ENCODE peak calls at places on chromosome 18, in five cellular contexts. One of them, this sample, is unnamed.

GRCh38 chr18:33577688-33578370 is at the start of gene ASXL3:
- DNase-seq in tibial artery: peak
- DNase-seq in PC-3: no peak
- DNase-seq in sigmoid colon: peak
- DNase-seq in ovary: peak
- DNase-seq in this sample: peak

GRCh38 chr18:69215151-69215550 is 185.5 kb upstream of the DOK6 start:
- DNase-seq in tibial artery: no peak
- DNase-seq in PC-3: no peak
- DNase-seq in sigmoid colon: no peak
- DNase-seq in ovary: no peak
- DNase-seq in this sample: no peak

GRCh38 chr18:72866901-72867701 is 686 bp downstream of the NETO1 start:
- DNase-seq in tibial artery: no peak
- DNase-seq in PC-3: no peak
- DNase-seq in sigmoid colon: no peak
- DNase-seq in ovary: no peak
- DNase-seq in this sample: peak

GRCh38 chr18:24584205-24584604 is 123.8 kb downstream of the HRH4 start:
- DNase-seq in tibial artery: no peak
- DNase-seq in PC-3: no peak
- DNase-seq in sigmoid colon: no peak
- DNase-seq in ovary: no peak
- DNase-seq in this sample: no peak

GRCh38 chr18:79480171-79480981 is 84.6 kb downstream of the NFATC1 start:
- DNase-seq in tibial artery: no peak
- DNase-seq in PC-3: no peak
- DNase-seq in sigmoid colon: peak
- DNase-seq in ovary: peak
- DNase-seq in this sample: no peak

GRCh38 chr18:2111456-2111855 is 459.8 kb downstream of the METTL4 start:
- DNase-seq in tibial artery: no peak
- DNase-seq in PC-3: peak
- DNase-seq in sigmoid colon: no peak
- DNase-seq in ovary: no peak
- DNase-seq in this sample: no peak

GRCh38 chr18:35974181-35974580 is 1.7 kb downstream of the RMP24 start:
- DNase-seq in tibial artery: no peak
- DNase-seq in PC-3: no peak
- DNase-seq in sigmoid colon: no peak
- DNase-seq in ovary: no peak
- DNase-seq in this sample: no peak

GRCh38 chr18:51098082-51098481 is 68.1 kb downstream of the SMAD4 start:
- DNase-seq in tibial artery: no peak
- DNase-seq in PC-3: no peak
- DNase-seq in sigmoid colon: no peak
- DNase-seq in ovary: no peak
- DNase-seq in this sample: no peak

GRCh38 chr18:68627812-68628211 is 87.1 kb downstream of the TMX3 start:
- DNase-seq in tibial artery: no peak
- DNase-seq in PC-3: no peak
- DNase-seq in sigmoid colon: no peak
- DNase-seq in ovary: no peak
- DNase-seq in this sample: no peak

GRCh38 chr18:63320690-63321265 is 1.2 kb upstream of the BCL2 start:
- DNase-seq in tibial artery: peak
- DNase-seq in PC-3: peak
- DNase-seq in sigmoid colon: peak
- DNase-seq in ovary: peak
- DNase-seq in this sample: no peak

GRCh38 chr18:79944126-79944731 is 7.2 kb downstream of the SLC66A2 start:
- DNase-seq in tibial artery: no peak
- DNase-seq in PC-3: no peak
- DNase-seq in sigmoid colon: peak
- DNase-seq in ovary: peak
- DNase-seq in this sample: peak

GRCh38 chr18:32730068-32730467 is 42.8 kb downstream of the KLHL14 start:
- DNase-seq in tibial artery: no peak
- DNase-seq in PC-3: no peak
- DNase-seq in sigmoid colon: no peak
- DNase-seq in ovary: no peak
- DNase-seq in this sample: no peak

GRCh38 chr18:42114310-42114943 is 159.4 kb downstream of the PIK3C3 start:
- DNase-seq in tibial artery: peak
- DNase-seq in PC-3: peak
- DNase-seq in sigmoid colon: peak
- DNase-seq in ovary: peak
- DNase-seq in this sample: peak

GRCh38 chr18:77033575-77033974 is 99.0 kb downstream of the MBP start:
- DNase-seq in tibial artery: no peak
- DNase-seq in PC-3: no peak
- DNase-seq in sigmoid colon: no peak
- DNase-seq in ovary: no peak
- DNase-seq in this sample: no peak

GRCh38 chr18:36321636-36322407 is 24.3 kb downstream of the FHOD3 start:
- DNase-seq in tibial artery: no peak
- DNase-seq in PC-3: peak
- DNase-seq in sigmoid colon: no peak
- DNase-seq in ovary: no peak
- DNase-seq in this sample: no peak

GRCh38 chr18:58190842-58191530 is 147.0 kb downstream of the NEDD4L start:
- DNase-seq in tibial artery: no peak
- DNase-seq in PC-3: peak
- DNase-seq in sigmoid colon: no peak
- DNase-seq in ovary: no peak
- DNase-seq in this sample: no peak

GRCh38 chr18:41545091-41545888 is 409.7 kb upstream of the PIK3C3 start:
- DNase-seq in tibial artery: no peak
- DNase-seq in PC-3: peak
- DNase-seq in sigmoid colon: no peak
- DNase-seq in ovary: no peak
- DNase-seq in this sample: no peak

GRCh38 chr18:58542426-58543159 is 86.3 kb downstream of the ALPK2 start:
- DNase-seq in tibial artery: no peak
- DNase-seq in PC-3: no peak
- DNase-seq in sigmoid colon: no peak
- DNase-seq in ovary: no peak
- DNase-seq in this sample: no peak

GRCh38 chr18:22040527-22040926 is 128.9 kb upstream of the GATA6 start:
- DNase-seq in tibial artery: no peak
- DNase-seq in PC-3: no peak
- DNase-seq in sigmoid colon: no peak
- DNase-seq in ovary: no peak
- DNase-seq in this sample: no peak

GRCh38 chr18:58541789-58542425 is 87.0 kb downstream of the ALPK2 start:
- DNase-seq in tibial artery: no peak
- DNase-seq in PC-3: peak
- DNase-seq in sigmoid colon: no peak
- DNase-seq in ovary: no peak
- DNase-seq in this sample: no peak

GRCh38 chr18:8254664-8255063 is 354.6 kb upstream of the RAB12 start:
- DNase-seq in tibial artery: no peak
- DNase-seq in PC-3: no peak
- DNase-seq in sigmoid colon: no peak
- DNase-seq in ovary: no peak
- DNase-seq in this sample: no peak

GRCh38 chr18:44851806-44852205 is 171.1 kb downstream of the SETBP1 start:
- DNase-seq in tibial artery: no peak
- DNase-seq in PC-3: no peak
- DNase-seq in sigmoid colon: no peak
- DNase-seq in ovary: no peak
- DNase-seq in this sample: no peak

GRCh38 chr18:10419420-10420103 is 34.9 kb upstream of the APCDD1 start:
- DNase-seq in tibial artery: no peak
- DNase-seq in PC-3: no peak
- DNase-seq in sigmoid colon: no peak
- DNase-seq in ovary: no peak
- DNase-seq in this sample: no peak

GRCh38 chr18:41579185-41579584 is 375.8 kb upstream of the PIK3C3 start:
- DNase-seq in tibial artery: no peak
- DNase-seq in PC-3: no peak
- DNase-seq in sigmoid colon: no peak
- DNase-seq in ovary: no peak
- DNase-seq in this sample: no peak

GRCh38 chr18:5305835-5306234 is 10.3 kb upstream of the ZBTB14 start:
- DNase-seq in tibial artery: no peak
- DNase-seq in PC-3: no peak
- DNase-seq in sigmoid colon: no peak
- DNase-seq in ovary: no peak
- DNase-seq in this sample: no peak

GRCh38 chr18:45951021-45951714 is 16.0 kb downstream of the EPG5 start:
- DNase-seq in tibial artery: peak
- DNase-seq in PC-3: peak
- DNase-seq in sigmoid colon: no peak
- DNase-seq in ovary: no peak
- DNase-seq in this sample: no peak

GRCh38 chr18:67302043-67302442 is 214.5 kb downstream of the DSEL start:
- DNase-seq in tibial artery: no peak
- DNase-seq in PC-3: peak
- DNase-seq in sigmoid colon: no peak
- DNase-seq in ovary: no peak
- DNase-seq in this sample: no peak
- H3K4me3 ChIP-seq in tibial artery: no peak
- H3K4me3 ChIP-seq in PC-3: no peak
- H3K4me3 ChIP-seq in sigmoid colon: no peak
- H3K4me3 ChIP-seq in ovary: no peak
- H3K4me3 ChIP-seq in this sample: no peak

GRCh38 chr18:54151376-54151775 is 73.1 kb downstream of the MBD2 start:
- DNase-seq in tibial artery: no peak
- DNase-seq in PC-3: peak
- DNase-seq in sigmoid colon: no peak
- DNase-seq in ovary: no peak
- DNase-seq in this sample: no peak
- H3K27ac ChIP-seq in tibial artery: no peak
- H3K27ac ChIP-seq in PC-3: peak
- H3K27ac ChIP-seq in sigmoid colon: no peak
- H3K27ac ChIP-seq in ovary: no peak
- H3K27ac ChIP-seq in this sample: no peak

GRCh38 chr18:47172476-47172875 is 3.7 kb downstream of the IER3IP1 start:
- DNase-seq in tibial artery: no peak
- DNase-seq in PC-3: no peak
- DNase-seq in sigmoid colon: no peak
- DNase-seq in ovary: no peak
- DNase-seq in this sample: no peak

GRCh38 chr18:47175283-47175894 is 775 bp downstream of the IER3IP1 start:
- DNase-seq in tibial artery: peak
- DNase-seq in PC-3: no peak
- DNase-seq in sigmoid colon: no peak
- DNase-seq in ovary: peak
- DNase-seq in this sample: no peak

GRCh38 chr18:47175895-47176575 is at the start of gene IER3IP1:
- DNase-seq in tibial artery: peak
- DNase-seq in PC-3: peak
- DNase-seq in sigmoid colon: peak
- DNase-seq in ovary: peak
- DNase-seq in this sample: peak

GRCh38 chr18:47168913-47169312 is 7.3 kb downstream of the IER3IP1 start:
- DNase-seq in tibial artery: no peak
- DNase-seq in PC-3: no peak
- DNase-seq in sigmoid colon: no peak
- DNase-seq in ovary: no peak
- DNase-seq in this sample: no peak

GRCh38 chr18:47174545-47175116 is 1.5 kb downstream of the IER3IP1 start:
- DNase-seq in tibial artery: no peak
- DNase-seq in PC-3: peak
- DNase-seq in sigmoid colon: no peak
- DNase-seq in ovary: no peak
- DNase-seq in this sample: no peak
- H3K4me3 ChIP-seq in tibial artery: peak
- H3K4me3 ChIP-seq in PC-3: peak
- H3K4me3 ChIP-seq in sigmoid colon: peak
- H3K4me3 ChIP-seq in ovary: peak
- H3K4me3 ChIP-seq in this sample: peak

DNA sequence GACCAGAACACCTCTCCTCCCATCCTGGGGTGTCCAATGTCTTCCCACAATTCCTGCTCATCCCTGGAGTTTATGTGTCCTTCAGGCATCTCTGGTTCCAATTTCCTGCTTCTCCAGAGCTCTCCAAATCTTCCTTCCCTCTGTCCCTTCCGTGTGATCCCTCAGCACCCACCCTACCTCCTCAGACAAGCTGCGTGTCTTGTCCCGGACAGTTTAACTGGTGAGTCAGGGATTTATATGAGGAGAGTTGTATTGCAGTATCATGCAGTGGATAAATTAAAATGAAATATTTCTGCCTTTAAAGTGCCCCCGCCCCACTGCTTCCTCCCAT is 101.9 kb downstream of the LIPG start:
- DNase-seq in tibial artery: no peak
- DNase-seq in PC-3: peak
- DNase-seq in sigmoid colon: no peak
- DNase-seq in ovary: no peak
- DNase-seq in this sample: no peak
- H3K27ac ChIP-seq in tibial artery: no peak
- H3K27ac ChIP-seq in PC-3: peak
- H3K27ac ChIP-seq in sigmoid colon: peak
- H3K27ac ChIP-seq in ovary: no peak
- H3K27ac ChIP-seq in this sample: no peak

DNA sequence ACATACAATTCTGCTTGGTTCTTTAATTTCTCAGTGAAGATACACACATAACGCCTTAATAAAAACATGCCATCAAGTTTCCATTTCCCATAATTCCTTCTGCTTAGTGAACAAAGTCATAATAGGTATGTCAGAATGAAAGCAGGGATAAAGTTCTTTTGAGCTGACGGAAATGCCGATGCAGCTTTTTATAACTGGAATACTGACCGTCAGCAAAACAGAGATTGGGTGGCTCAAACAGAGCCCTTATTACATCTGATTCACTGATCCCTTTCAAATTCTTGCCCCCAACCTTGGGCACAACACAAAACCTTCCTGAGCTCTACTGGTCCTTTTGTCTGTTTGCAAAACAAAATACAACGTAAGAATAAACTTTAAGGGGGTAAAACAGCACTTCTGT is 140.4 kb downstream of the CDH2 start:
- DNase-seq in tibial artery: no peak
- DNase-seq in PC-3: no peak
- DNase-seq in sigmoid colon: no peak
- DNase-seq in ovary: no peak
- DNase-seq in this sample: no peak
- H3K4me3 ChIP-seq in tibial artery: no peak
- H3K4me3 ChIP-seq in PC-3: no peak
- H3K4me3 ChIP-seq in sigmoid colon: no peak
- H3K4me3 ChIP-seq in ovary: no peak
- H3K4me3 ChIP-seq in this sample: no peak

GRCh38 chr18:23534276-23534675 is 31.0 kb downstream of the RMC1 start:
- DNase-seq in tibial artery: no peak
- DNase-seq in PC-3: no peak
- DNase-seq in sigmoid colon: no peak
- DNase-seq in ovary: no peak
- DNase-seq in this sample: no peak

GRCh38 chr18:23530195-23530594 is 26.9 kb downstream of the RMC1 start:
- DNase-seq in tibial artery: no peak
- DNase-seq in PC-3: no peak
- DNase-seq in sigmoid colon: no peak
- DNase-seq in ovary: no peak
- DNase-seq in this sample: no peak

GRCh38 chr18:23529597-23529996 is 26.3 kb downstream of the RMC1 start:
- DNase-seq in tibial artery: no peak
- DNase-seq in PC-3: peak
- DNase-seq in sigmoid colon: no peak
- DNase-seq in ovary: no peak
- DNase-seq in this sample: no peak

GRCh38 chr18:23532848-23533247 is 29.5 kb downstream of the RMC1 start:
- DNase-seq in tibial artery: no peak
- DNase-seq in PC-3: no peak
- DNase-seq in sigmoid colon: no peak
- DNase-seq in ovary: peak
- DNase-seq in this sample: no peak

GRCh38 chr18:23531912-23532311 is 28.6 kb downstream of the RMC1 start:
- DNase-seq in tibial artery: no peak
- DNase-seq in PC-3: no peak
- DNase-seq in sigmoid colon: no peak
- DNase-seq in ovary: no peak
- DNase-seq in this sample: no peak
- H3K27ac ChIP-seq in tibial artery: no peak
- H3K27ac ChIP-seq in PC-3: no peak
- H3K27ac ChIP-seq in sigmoid colon: no peak
- H3K27ac ChIP-seq in ovary: no peak
- H3K27ac ChIP-seq in this sample: no peak